ENCODE peak calls at places on chromosomes 3 and 15, in six cellular contexts. D is NCI-H2171 treated with DMSO at 0.1 percent for 48 hours, L is fibroblast of mammary gland, W is globus pallidus, H is GM06990, N is foreskin melanocyte. P is an unnamed sample.
A peak's percentile ranks its signal among the peaks of the same experiment; 100 is the strongest.

GRCh38 chr3:129992781-129993180 is 18.3 kb downstream of the TRH start:
- DNase-seq in D (no peak), L (no peak), W (no peak), H (no peak), N (no peak), P (no peak)

GRCh38 chr3:140358696-140359095 is 319.2 kb upstream of the TRIM42 start:
- DNase-seq in D (no peak), L (no peak), W (no peak), H (no peak), N (no peak), P (no peak)

GRCh38 chr3:13092621-13093339 is 19.6 kb upstream of the IQSEC1 start:
- DNase-seq in D (no peak), L (no peak), W (no peak), H (no peak), N (no peak), P (no peak)

GRCh38 chr3:99544819-99545281 is 93.5 kb upstream of the COL8A1 start:
- DNase-seq in D (no peak), L (peak; percentile 52), W (no peak), H (no peak), N (peak; percentile 81), P (no peak)

GRCh38 chr3:174377096-174377495 is 482.0 kb upstream of the NAALADL2 start:
- DNase-seq in D (no peak), L (no peak), W (no peak), H (no peak), N (no peak), P (no peak)

GRCh38 chr3:31234143-31234542 is 298.6 kb upstream of the STT3B start:
- DNase-seq in D (no peak), L (no peak), W (no peak), H (no peak), N (no peak), P (no peak)

GRCh38 chr3:32440481-32441350 is 49.1 kb downstream of the CMTM7 start:
- DNase-seq in D (peak; percentile 71), L (no peak), W (no peak), H (no peak), N (no peak), P (no peak)

GRCh38 chr3:53258600-53259426 is 3.0 kb upstream of the TKT start:
- DNase-seq in D (no peak), L (no peak), W (peak; percentile 78), H (no peak), N (no peak), P (peak; percentile 62)

GRCh38 chr15:69021895-69022294 is 7.4 kb downstream of the NOX5 start:
- DNase-seq in D (no peak), L (no peak), W (no peak), H (no peak), N (peak; percentile 62), P (no peak)

GRCh38 chr15:70164910-70165791 is 67.4 kb upstream of the TLE3 start:
- DNase-seq in D (no peak), L (no peak), W (no peak), H (no peak), N (no peak), P (no peak)

GRCh38 chr3:13145826-13146642 is 72.8 kb upstream of the IQSEC1 start:
- DNase-seq in D (no peak), L (no peak), W (no peak), H (no peak), N (no peak), P (no peak)

GRCh38 chr3:99789322-99789721 is 28.3 kb upstream of the CMSS1 start:
- DNase-seq in D (peak; percentile 42), L (peak; percentile 78), W (peak; percentile 33), H (no peak), N (peak; percentile 75), P (peak; percentile 18)

GRCh38 chr3:63324621-63325020 is 46.5 kb downstream of the SYNPR start:
- DNase-seq in D (peak; percentile 61), L (no peak), W (no peak), H (no peak), N (no peak), P (no peak)

GRCh38 chr3:50503504-50503903 is at the start of gene CACNA2D2:
- DNase-seq in D (peak; percentile 37), L (no peak), W (peak; percentile 22), H (peak; percentile 18), N (no peak), P (no peak)

GRCh38 chr3:106485202-106485601 is 616.4 kb upstream of the CBLB start:
- DNase-seq in D (peak; percentile 75), L (peak; percentile 3), W (no peak), H (no peak), N (no peak), P (no peak)

GRCh38 chr3:127629462-127630403 is 748 bp downstream of the PODXL2 start:
- DNase-seq in D (peak; percentile 48), L (no peak), W (peak; percentile 16), H (peak; percentile 31), N (no peak), P (peak; percentile 33)

GRCh38 chr15:75694241-75695182 is 18.1 kb downstream of the CSPG4 start:
- DNase-seq in D (peak; percentile 87), L (peak; percentile 98), W (peak; percentile 58), H (peak; percentile 57), N (peak; percentile 92), P (no peak)

GRCh38 chr3:143134446-143134845 is 14.9 kb downstream of the CHST2 start:
- DNase-seq in D (peak; percentile 61), L (no peak), W (no peak), H (no peak), N (no peak), P (no peak)

GRCh38 chr3:72800869-72801268 is 47.4 kb downstream of the SHQ1 start:
- DNase-seq in D (no peak), L (peak; percentile 14), W (no peak), H (no peak), N (no peak), P (no peak)

GRCh38 chr3:126349611-126350501 is 7.4 kb downstream of the KLF15 start:
- DNase-seq in D (no peak), L (no peak), W (no peak), H (no peak), N (no peak), P (no peak)

P was measured in putamen.